ENCODE peak calls at places on chromosome 7, in five cellular contexts. M is B cell, R is spleen, C is lower lobe of right lung, G is Kasumi-1. O is an unnamed sample.

GRCh38 chr7:140358024-140358770 is 40.1 kb downstream of the SLC37A3 start:
- DNase-seq in M (no peak), R (no peak), C (no peak), G (peak; percentile 31), O (no peak)

GRCh38 chr7:43781726-43782607 is 23.5 kb downstream of the BLVRA start:
- DNase-seq in M (no peak), R (no peak), C (no peak), G (no peak), O (no peak)

GRCh38 chr7:4604456-4604940 is 77.6 kb upstream of the FOXK1 start:
- DNase-seq in M (no peak), R (no peak), C (no peak), G (no peak), O (no peak)

GRCh38 chr7:73715648-73716317 is 3.7 kb downstream of the STX1A start:
- DNase-seq in M (no peak), R (no peak), C (no peak), G (peak; percentile 84), O (peak; percentile 33)

GRCh38 chr7:149855368-149856305 is 17.5 kb downstream of the ZNF862 start:
- DNase-seq in M (no peak), R (no peak), C (no peak), G (peak; percentile 68), O (peak; percentile 82)

GRCh38 chr7:99822731-99823718 is 4.8 kb upstream of the CYP3A43 start:
- DNase-seq in M (no peak), R (no peak), C (no peak), G (no peak), O (no peak)

GRCh38 chr7:114789161-114789560 is 132.7 kb upstream of the MDFIC start:
- DNase-seq in M (no peak), R (no peak), C (no peak), G (no peak), O (no peak)

GRCh38 chr7:30690011-30690410 is 7.8 kb upstream of the CRHR2 start:
- DNase-seq in M (no peak), R (no peak), C (no peak), G (no peak), O (no peak)

GRCh38 chr7:38105874-38106483 is 72.1 kb upstream of the STARD3NL start:
- DNase-seq in M (no peak), R (no peak), C (no peak), G (peak; percentile 88), O (peak; percentile 76)

GRCh38 chr7:74655324-74655723 is 2.2 kb upstream of the GTF2I start:
- DNase-seq in M (no peak), R (no peak), C (no peak), G (no peak), O (no peak)

GRCh38 chr7:47375121-47375551 is 206.8 kb downstream of the TNS3 start:
- DNase-seq in M (no peak), R (peak; percentile 24), C (no peak), G (no peak), O (no peak)

GRCh38 chr7:38428040-38428439 is 154.6 kb upstream of the TARP start:
- DNase-seq in M (no peak), R (no peak), C (no peak), G (no peak), O (no peak)

GRCh38 chr7:149714910-149715471 is 58.4 kb downstream of the ZNF467 start:
- DNase-seq in M (peak; percentile 44), R (peak; percentile 93), C (peak; percentile 61), G (no peak), O (no peak)

GRCh38 chr7:105224884-105225651 is 163.7 kb downstream of the SRPK2 start:
- DNase-seq in M (no peak), R (no peak), C (no peak), G (peak; percentile 91), O (peak; percentile 90)

GRCh38 chr7:70693690-70694356 is 438.1 kb upstream of the GALNT17 start:
- DNase-seq in M (no peak), R (peak; percentile 86), C (peak; percentile 81), G (peak; percentile 3), O (peak; percentile 16)

GRCh38 chr7:159143780-159144755 is 599 bp downstream of the VIPR2 start:
- DNase-seq in M (no peak), R (peak; percentile 74), C (no peak), G (no peak), O (no peak)

GRCh38 chr7:89401690-89402089 is 606.2 kb upstream of the TEX47 start:
- DNase-seq in M (no peak), R (no peak), C (no peak), G (no peak), O (no peak)

GRCh38 chr7:21542891-21543527 is at the start of gene DNAH11:
- DNase-seq in M (no peak), R (peak; percentile 77), C (peak; percentile 67), G (no peak), O (no peak)

GRCh38 chr7:11529382-11529781 is 302.6 kb downstream of the THSD7A start:
- DNase-seq in M (no peak), R (no peak), C (no peak), G (no peak), O (no peak)

GRCh38 chr7:132965951-132966350 is 115.9 kb downstream of the CHCHD3 start:
- DNase-seq in M (no peak), R (no peak), C (no peak), G (no peak), O (no peak)